ENCODE peak calls at places on chromosome X, in six cellular contexts. W is uterus; N is endothelial cell; L is CD8-positive, alpha-beta T cell; T is ascending aorta; B is thoracic aorta. I is an unnamed sample.

GRCh38 chrX:23634181-23634580 is 33.1 kb upstream of the PRDX4 start:
- DNase-seq in T (no peak), L (no peak), N (no peak), B (no peak), W (no peak), I (no peak)

GRCh38 chrX:1534321-1535168 is 2.4 kb downstream of the P2RY8 start:
- DNase-seq in T (peak), B (no peak), L (peak), W (no peak), N (no peak), I (no peak)

GRCh38 chrX:18654873-18655836 is 16.8 kb downstream of the RS1 start:
- DNase-seq in T (no peak), B (no peak), L (no peak), W (no peak), N (no peak), I (no peak)

GRCh38 chrX:125203379-125203736 is 116.3 kb upstream of the TEX13C start:
- DNase-seq in W (no peak), T (no peak), L (no peak), N (peak), B (no peak), I (no peak)

GRCh38 chrX:119015407-119016242 is 41.2 kb downstream of the LONRF3 start:
- DNase-seq in B (peak), W (peak), L (no peak), N (no peak), T (peak), I (peak)

GRCh38 chrX:69163936-69164741 is 1.1 kb downstream of the PJA1 start:
- DNase-seq in L (peak), N (no peak), B (no peak), T (peak), W (no peak), I (no peak)

GRCh38 chrX:71637253-71637618 is 18.9 kb upstream of the CXCR3 start:
- DNase-seq in B (no peak), W (no peak), N (no peak), T (no peak), L (no peak), I (no peak)

GRCh38 chrX:68504237-68504636 is 5.4 kb downstream of the YIPF6 start:
- DNase-seq in B (no peak), L (peak), T (no peak), N (no peak), W (no peak), I (no peak)

GRCh38 chrX:119895843-119896326 is at the start of gene AKAP14:
- DNase-seq in B (no peak), T (no peak), L (no peak), W (no peak), N (no peak), I (no peak)

GRCh38 chrX:72057331-72057730 is 74.4 kb downstream of the RTL5 start:
- DNase-seq in N (no peak), B (no peak), T (peak), W (no peak), L (no peak), I (no peak)

GRCh38 chrX:101407167-101407747 is 468 bp downstream of the GLA start:
- DNase-seq in N (no peak), L (no peak), W (no peak), B (no peak), T (no peak), I (no peak)

GRCh38 chrX:152960115-152960514 is 33.8 kb downstream of the PNMA5 start:
- DNase-seq in T (no peak), W (no peak), N (no peak), B (no peak), L (no peak), I (no peak)

GRCh38 chrX:107562482-107562881 is 65.8 kb upstream of the PRPS1 start:
- DNase-seq in T (no peak), L (no peak), W (no peak), N (no peak), B (no peak), I (no peak)

GRCh38 chrX:121308276-121308805 is 260.9 kb downstream of the GLUD2 start:
- DNase-seq in L (no peak), T (no peak), N (peak), B (no peak), W (peak), I (peak)

GRCh38 chrX:8820910-8821527 is 19.8 kb upstream of the FAM9A start:
- DNase-seq in T (no peak), B (no peak), W (no peak), L (no peak), N (peak), I (no peak)

GRCh38 chrX:10892605-10893225 is 218.4 kb upstream of the HCCS start:
- DNase-seq in T (no peak), B (no peak), L (no peak), W (no peak), N (no peak), I (no peak)

GRCh38 chrX:117840645-117841044 is 276.0 kb downstream of the KLHL13 start:
- DNase-seq in L (no peak), N (no peak), B (no peak), W (no peak), T (no peak), I (no peak)

GRCh38 chrX:7334253-7334935 is 186.4 kb upstream of the PUDP start:
- DNase-seq in L (no peak), W (no peak), T (no peak), B (no peak), N (no peak), I (peak)

GRCh38 chrX:124194209-124194608 is 138.3 kb upstream of the TEX13D start:
- DNase-seq in B (no peak), T (peak), N (no peak), L (no peak), W (peak), I (no peak)

GRCh38 chrX:16212436-16212835 is 45.2 kb downstream of the MAGEB17 start:
- DNase-seq in N (peak), W (no peak), L (no peak), B (no peak), T (no peak), I (no peak)

GRCh38 chrX:98452456-98452855 is 1568.7 kb downstream of the RPA4 start:
- DNase-seq in W (no peak), T (no peak), B (no peak), N (no peak), L (no peak), I (no peak)

GRCh38 chrX:136304493-136304892 is 3.7 kb downstream of the ADGRG4 start:
- DNase-seq in L (no peak), B (no peak), T (no peak), W (no peak), N (no peak), I (no peak)

GRCh38 chrX:40156472-40157227 is 58.9 kb upstream of the BCOR start:
- DNase-seq in N (no peak), B (no peak), W (no peak), L (no peak), T (no peak), I (no peak)

GRCh38 chrX:125262836-125263235 is 56.8 kb upstream of the TEX13C start:
- DNase-seq in N (no peak), L (no peak), T (no peak), B (no peak), W (no peak), I (no peak)

GRCh38 chrX:151870603-151871002 is 42.1 kb upstream of the MAGEA4 start:
- DNase-seq in N (no peak), T (no peak), W (no peak), B (no peak), L (no peak), I (peak)

GRCh38 chrX:7170903-7171302 is 22.9 kb upstream of the PUDP start:
- DNase-seq in T (no peak), N (peak), B (no peak), W (no peak), L (peak), I (no peak)

GRCh38 chrX:150165776-150166610 is 197.1 kb upstream of the MAMLD1 start:
- DNase-seq in B (no peak), N (no peak), W (no peak), L (no peak), T (no peak), I (no peak)

GRCh38 chrX:1281511-1281910 is 12.9 kb downstream of the CSF2RA start:
- DNase-seq in T (no peak), L (no peak), W (no peak), B (no peak), N (no peak), I (peak)

GRCh38 chrX:154401918-154402621 is 3.9 kb downstream of the RPL10 start:
- DNase-seq in B (no peak), N (no peak), L (no peak), T (no peak), W (no peak), I (no peak)

GRCh38 chrX:12949927-12950656 is 24.8 kb upstream of the TMSB4X start:
- DNase-seq in L (peak), T (peak), N (no peak), W (peak), B (peak), I (peak)

GRCh38 chrX:6738518-6739470 is 203.9 kb upstream of the VCX3A start:
- DNase-seq in T (no peak), N (no peak), B (no peak), W (no peak), L (no peak), I (no peak)

GRCh38 chrX:15737188-15737956 is 698 bp upstream of the CA5B start:
- DNase-seq in W (no peak), L (no peak), N (no peak), T (no peak), B (no peak), I (no peak)

GRCh38 chrX:139194571-139195280 is 335.8 kb upstream of the F9 start:
- DNase-seq in T (no peak), N (peak), L (no peak), W (no peak), B (no peak), I (no peak)

GRCh38 chrX:31366076-31366475 is 294.2 kb upstream of the FTHL17 start:
- DNase-seq in B (no peak), W (no peak), N (no peak), T (no peak), L (no peak), I (no peak)

GRCh38 chrX:17361620-17362019 is 13.4 kb upstream of the NHS start:
- DNase-seq in T (no peak), L (no peak), W (no peak), B (no peak), N (peak), I (no peak)

GRCh38 chrX:55487143-55487542 is 2.5 kb downstream of the USP51 start:
- DNase-seq in L (no peak), N (no peak), W (no peak), T (peak), B (no peak), I (no peak)

GRCh38 chrX:13761606-13762005 is 27.1 kb downstream of the OFD1 start:
- DNase-seq in B (no peak), W (no peak), T (no peak), N (no peak), L (no peak), I (no peak)

GRCh38 chrX:340641-341423 is 22.2 kb upstream of the GTPBP6 start:
- DNase-seq in T (peak), W (no peak), B (no peak), N (no peak), L (no peak), I (no peak)

GRCh38 chrX:23888887-23889501 is 18.7 kb downstream of the APOO start:
- DNase-seq in B (no peak), L (no peak), T (no peak), N (no peak), W (no peak), I (no peak)

GRCh38 chrX:121407627-121408026 is 360.2 kb downstream of the GLUD2 start:
- DNase-seq in W (no peak), L (no peak), T (no peak), N (no peak), B (no peak), I (no peak)

DNA sequence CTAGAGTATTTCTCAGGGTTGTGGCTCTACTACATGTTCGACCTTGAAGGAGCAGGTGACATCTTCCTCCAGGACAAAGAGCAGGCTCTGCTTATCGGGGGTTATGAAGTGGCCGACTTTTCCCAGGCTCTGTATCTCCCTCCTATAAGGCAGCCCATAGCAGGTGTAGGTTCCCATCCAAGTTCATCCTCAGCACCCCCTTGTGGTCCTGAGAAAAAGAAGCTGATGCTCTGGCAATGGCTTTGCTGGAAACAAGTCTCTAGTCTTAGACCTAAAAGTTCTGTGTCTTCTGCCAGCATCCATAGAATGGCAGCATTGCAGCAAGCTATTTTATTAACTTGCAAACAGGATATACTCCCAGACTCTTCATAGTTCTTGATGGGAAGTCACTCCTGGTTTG is 836.6 kb upstream of the PRKX start:
- DNase-seq in N (no peak), L (no peak), W (no peak), T (no peak), B (no peak), I (no peak)
- TF ChIP-seq CTCF in N (no peak), L (no peak), W (no peak), T (no peak), B (no peak), I (no peak)

GRCh38 chrX:42944381-42944998 is 166.5 kb upstream of the PPP1R2C start:
- DNase-seq in L (no peak), T (no peak), W (no peak), B (no peak), N (no peak), I (no peak)
- TF ChIP-seq CTCF in L (no peak), T (no peak), W (no peak), B (no peak), N (no peak), I (no peak)

GRCh38 chrX:45781901-45782553 is 581.4 kb upstream of the DIPK2B start:
- DNase-seq in B (no peak), N (no peak), T (no peak), W (no peak), L (no peak), I (no peak)
- TF ChIP-seq CTCF in B (no peak), N (no peak), T (no peak), W (peak), L (no peak), I (peak)

GRCh38 chrX:73524906-73525305 is 38.1 kb upstream of the CHIC1 start:
- DNase-seq in B (no peak), N (no peak), W (no peak), L (no peak), T (no peak), I (no peak)
- TF ChIP-seq CTCF in B (no peak), N (no peak), W (no peak), L (no peak), T (no peak), I (no peak)

GRCh38 chrX:73818200-73819116 is 255.5 kb downstream of the CHIC1 start:
- DNase-seq in T (no peak), L (no peak), N (no peak), W (no peak), B (no peak), I (no peak)
- TF ChIP-seq CTCF in T (no peak), L (no peak), N (no peak), W (no peak), B (no peak), I (no peak)

DNA sequence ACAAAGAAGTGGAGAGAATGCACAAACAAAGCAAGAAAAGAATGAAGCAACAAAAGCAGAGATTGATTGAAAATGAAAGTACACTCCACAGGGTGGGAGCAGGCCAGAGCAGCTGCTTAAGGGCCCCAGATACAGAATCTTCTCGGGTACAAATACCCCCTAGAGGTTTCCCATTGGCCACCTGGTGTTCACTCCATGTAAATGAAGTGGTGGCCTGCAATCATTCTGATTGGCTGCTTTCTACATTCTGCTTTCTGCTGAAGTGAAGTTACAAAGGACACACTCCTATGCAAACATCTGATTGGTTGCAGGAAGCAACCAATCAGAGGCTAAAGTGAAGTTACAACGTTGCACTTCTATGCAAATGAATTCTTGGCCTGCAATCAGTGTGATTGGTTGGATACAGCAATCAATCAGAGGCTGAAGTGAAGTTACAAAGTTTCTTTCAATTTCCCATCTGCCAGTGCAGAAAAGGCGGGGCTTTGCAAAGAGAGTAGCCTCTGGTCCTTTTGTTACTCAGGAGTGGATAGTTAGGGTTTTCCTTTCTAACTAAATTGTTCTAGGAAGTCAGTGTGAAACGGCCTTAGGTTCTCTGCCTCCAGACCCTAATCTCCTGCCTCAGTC is 19.0 kb upstream of the GPC4 start:
- DNase-seq in T (no peak), L (no peak), B (no peak), N (no peak), W (no peak), I (no peak)
- TF ChIP-seq CTCF in T (no peak), L (no peak), B (no peak), N (no peak), W (no peak), I (no peak)

DNA sequence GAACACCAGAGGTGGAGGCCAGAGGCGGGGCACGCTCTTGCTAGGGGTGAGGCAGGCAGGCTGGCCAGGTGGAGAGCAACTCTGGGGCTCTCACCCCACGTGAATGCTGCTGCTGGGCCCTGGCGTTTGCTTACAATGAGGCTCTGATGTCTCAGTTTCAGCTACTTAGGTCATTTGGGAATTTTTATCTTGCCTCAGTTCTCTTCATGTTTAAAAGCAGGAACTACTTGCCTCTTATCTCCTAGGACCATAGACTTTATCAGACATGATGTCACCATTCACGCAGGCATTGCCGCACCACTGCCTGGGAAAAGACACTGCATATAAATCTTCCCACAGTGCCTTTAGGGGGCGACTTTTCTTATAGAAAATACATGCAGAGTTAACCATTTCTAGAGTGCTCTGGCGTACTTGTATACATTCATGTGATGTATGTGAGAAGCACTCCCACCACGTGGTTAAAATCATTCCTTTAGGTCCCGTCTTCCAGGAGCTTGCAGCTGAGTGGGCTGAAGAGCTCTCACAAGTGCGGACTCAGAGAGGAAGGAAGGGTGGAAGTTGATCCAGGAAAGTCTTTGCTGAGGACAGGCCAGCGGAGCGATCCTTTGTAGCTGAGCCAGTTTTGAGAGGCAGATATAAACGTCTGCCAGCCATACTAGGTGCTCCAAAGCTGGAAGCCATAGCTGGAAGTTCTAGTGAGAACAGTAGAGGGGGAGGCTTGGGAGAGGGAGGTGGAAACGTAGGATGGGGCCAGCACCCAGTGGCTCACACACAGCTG is 84.3 kb upstream of the CLDN34 start:
- DNase-seq in B (no peak), L (no peak), T (no peak), N (no peak), W (no peak), I (no peak)
- TF ChIP-seq CTCF in B (no peak), L (no peak), T (no peak), N (no peak), W (no peak), I (no peak)

DNA sequence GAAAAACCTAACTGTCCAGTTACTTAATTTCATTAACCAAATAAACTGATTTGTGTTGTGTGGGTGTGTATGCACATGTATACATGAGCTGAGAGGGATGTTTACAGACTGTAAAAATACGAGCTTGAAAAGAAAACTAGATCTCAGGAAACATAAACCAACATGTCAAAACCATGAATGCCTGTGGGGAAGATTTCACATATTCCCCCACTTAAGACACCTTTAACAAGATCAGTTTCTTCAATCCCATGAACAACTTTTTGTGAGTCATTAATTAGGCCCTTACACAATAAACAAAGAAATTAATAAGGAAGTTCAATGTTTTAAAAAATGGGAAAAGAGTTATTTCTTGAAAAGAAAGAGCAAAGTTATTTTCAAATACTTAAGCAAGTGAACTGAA is 170.8 kb downstream of the ZNF674 start:
- DNase-seq in W (no peak), L (no peak), N (no peak), B (no peak), T (no peak), I (no peak)
- TF ChIP-seq CTCF in W (no peak), L (no peak), N (no peak), B (no peak), T (no peak), I (no peak)

I was measured in AG09309.